ENCODE peak calls at places on chromosomes 11 and 22, in seven cellular contexts. One of them, this sample, is unnamed.
A peak's percentile ranks its signal among the peaks of the same experiment; 100 is the strongest.

GRCh38 chr11:71999360-71999759 is 651 bp downstream of the IL18BP start:
- DNase-seq in suprapubic skin: no peak
- DNase-seq in HCT116: no peak
- DNase-seq in prostate gland: no peak
- DNase-seq in sigmoid colon: peak; percentile 80
- DNase-seq in stomach: peak; percentile 47
- DNase-seq in transverse colon: no peak
- DNase-seq in this sample: no peak

GRCh38 chr11:78080818-78081495 is 1.3 kb upstream of the NDUFC2 start:
- DNase-seq in suprapubic skin: no peak
- DNase-seq in stomach: no peak
- DNase-seq in prostate gland: no peak
- DNase-seq in sigmoid colon: no peak
- DNase-seq in HCT116: no peak
- DNase-seq in transverse colon: no peak
- DNase-seq in this sample: no peak

GRCh38 chr11:102306817-102307814 is 10.2 kb upstream of the BIRC3 start:
- DNase-seq in stomach: no peak
- DNase-seq in sigmoid colon: no peak
- DNase-seq in transverse colon: no peak
- DNase-seq in prostate gland: no peak
- DNase-seq in suprapubic skin: no peak
- DNase-seq in HCT116: no peak
- DNase-seq in this sample: no peak

GRCh38 chr11:69874984-69875673 is 55.9 kb upstream of the FGF3 start:
- DNase-seq in HCT116: no peak
- DNase-seq in sigmoid colon: peak; percentile 36
- DNase-seq in suprapubic skin: peak; percentile 44
- DNase-seq in stomach: no peak
- DNase-seq in prostate gland: no peak
- DNase-seq in transverse colon: peak; percentile 3
- DNase-seq in this sample: peak; percentile 60

GRCh38 chr11:112795142-112795815 is 165.9 kb upstream of the NCAM1 start:
- DNase-seq in sigmoid colon: no peak
- DNase-seq in suprapubic skin: no peak
- DNase-seq in stomach: peak; percentile 35
- DNase-seq in transverse colon: peak; percentile 30
- DNase-seq in HCT116: peak; percentile 38
- DNase-seq in prostate gland: no peak
- DNase-seq in this sample: no peak

GRCh38 chr11:2691991-2692841 is 7.6 kb downstream of the KCNQ1OT1 start:
- DNase-seq in transverse colon: no peak
- DNase-seq in HCT116: no peak
- DNase-seq in sigmoid colon: peak; percentile 40
- DNase-seq in prostate gland: no peak
- DNase-seq in suprapubic skin: peak; percentile 48
- DNase-seq in stomach: no peak
- DNase-seq in this sample: no peak

GRCh38 chr11:61752117-61752924 is at the start of gene MYRF:
- DNase-seq in HCT116: no peak
- DNase-seq in suprapubic skin: no peak
- DNase-seq in transverse colon: peak; percentile 75
- DNase-seq in stomach: peak; percentile 81
- DNase-seq in prostate gland: peak; percentile 19
- DNase-seq in sigmoid colon: no peak
- DNase-seq in this sample: peak; percentile 47

GRCh38 chr11:101458161-101458560 is 125.6 kb downstream of the TRPC6 start:
- DNase-seq in sigmoid colon: no peak
- DNase-seq in HCT116: no peak
- DNase-seq in stomach: no peak
- DNase-seq in prostate gland: no peak
- DNase-seq in suprapubic skin: no peak
- DNase-seq in transverse colon: no peak
- DNase-seq in this sample: no peak

GRCh38 chr11:99069831-99070444 is 49.2 kb downstream of the CNTN5 start:
- DNase-seq in stomach: no peak
- DNase-seq in prostate gland: no peak
- DNase-seq in transverse colon: peak; percentile 12
- DNase-seq in sigmoid colon: peak; percentile 48
- DNase-seq in suprapubic skin: no peak
- DNase-seq in HCT116: no peak
- DNase-seq in this sample: no peak

GRCh38 chr11:77083553-77084245 is 16.9 kb downstream of the CAPN5 start:
- DNase-seq in transverse colon: peak; percentile 7
- DNase-seq in stomach: peak; percentile 19
- DNase-seq in HCT116: no peak
- DNase-seq in suprapubic skin: no peak
- DNase-seq in sigmoid colon: peak; percentile 48
- DNase-seq in prostate gland: no peak
- DNase-seq in this sample: peak; percentile 15

GRCh38 chr11:70207531-70208131 is 4.5 kb downstream of the FADD start:
- DNase-seq in transverse colon: no peak
- DNase-seq in prostate gland: no peak
- DNase-seq in stomach: no peak
- DNase-seq in HCT116: no peak
- DNase-seq in suprapubic skin: no peak
- DNase-seq in sigmoid colon: no peak
- DNase-seq in this sample: no peak

GRCh38 chr11:46489668-46490560 is 98.3 kb upstream of the CHRM4 start:
- DNase-seq in transverse colon: peak; percentile 19
- DNase-seq in sigmoid colon: no peak
- DNase-seq in stomach: no peak
- DNase-seq in prostate gland: no peak
- DNase-seq in HCT116: peak; percentile 46
- DNase-seq in suprapubic skin: no peak
- DNase-seq in this sample: no peak

GRCh38 chr11:60887531-60887930 is 18.9 kb downstream of the PRPF19 start:
- DNase-seq in transverse colon: peak; percentile 60
- DNase-seq in stomach: peak; percentile 61
- DNase-seq in suprapubic skin: no peak
- DNase-seq in prostate gland: peak; percentile 38
- DNase-seq in sigmoid colon: no peak
- DNase-seq in HCT116: peak; percentile 31
- DNase-seq in this sample: no peak

GRCh38 chr22:45682069-45682468 is 10.4 kb downstream of the ATXN10 start:
- DNase-seq in transverse colon: no peak
- DNase-seq in stomach: no peak
- DNase-seq in prostate gland: no peak
- DNase-seq in sigmoid colon: no peak
- DNase-seq in suprapubic skin: no peak
- DNase-seq in HCT116: no peak
- DNase-seq in this sample: no peak

GRCh38 chr11:31940396-31941037 is 129.4 kb upstream of the PAX6 start:
- DNase-seq in prostate gland: no peak
- DNase-seq in HCT116: no peak
- DNase-seq in sigmoid colon: no peak
- DNase-seq in suprapubic skin: no peak
- DNase-seq in stomach: no peak
- DNase-seq in transverse colon: no peak
- DNase-seq in this sample: no peak

GRCh38 chr11:72750086-72750485 is 2.1 kb downstream of the ARAP1 start:
- DNase-seq in transverse colon: no peak
- DNase-seq in stomach: no peak
- DNase-seq in suprapubic skin: no peak
- DNase-seq in prostate gland: no peak
- DNase-seq in sigmoid colon: no peak
- DNase-seq in HCT116: no peak
- DNase-seq in this sample: no peak

GRCh38 chr22:31613286-31613903 is 48.6 kb downstream of the PISD start:
- DNase-seq in prostate gland: no peak
- DNase-seq in suprapubic skin: no peak
- DNase-seq in stomach: no peak
- DNase-seq in transverse colon: no peak
- DNase-seq in HCT116: no peak
- DNase-seq in sigmoid colon: peak; percentile 52
- DNase-seq in this sample: peak; percentile 74

GRCh38 chr22:35493074-35493473 is 47.6 kb upstream of the RASD2 start:
- DNase-seq in stomach: no peak
- DNase-seq in suprapubic skin: no peak
- DNase-seq in transverse colon: no peak
- DNase-seq in sigmoid colon: no peak
- DNase-seq in prostate gland: no peak
- DNase-seq in HCT116: no peak
- DNase-seq in this sample: no peak

GRCh38 chr11:59181746-59182456 is 10.0 kb downstream of the DTX4 start:
- DNase-seq in prostate gland: no peak
- DNase-seq in suprapubic skin: no peak
- DNase-seq in HCT116: no peak
- DNase-seq in transverse colon: no peak
- DNase-seq in stomach: no peak
- DNase-seq in sigmoid colon: no peak
- DNase-seq in this sample: peak; percentile 79

GRCh38 chr22:49882519-49883293 is 29.1 kb downstream of the ZBED4 start:
- DNase-seq in suprapubic skin: no peak
- DNase-seq in HCT116: no peak
- DNase-seq in transverse colon: no peak
- DNase-seq in stomach: no peak
- DNase-seq in sigmoid colon: no peak
- DNase-seq in prostate gland: no peak
- DNase-seq in this sample: no peak

GRCh38 chr22:24433868-24434471 is 6.6 kb downstream of the ADORA2A start:
- DNase-seq in transverse colon: peak; percentile 60
- DNase-seq in suprapubic skin: peak; percentile 60
- DNase-seq in sigmoid colon: peak; percentile 65
- DNase-seq in stomach: no peak
- DNase-seq in HCT116: no peak
- DNase-seq in prostate gland: no peak
- DNase-seq in this sample: peak; percentile 52

GRCh38 chr22:36776722-36777121 is 803 bp upstream of the IFT27 start:
- DNase-seq in HCT116: no peak
- DNase-seq in suprapubic skin: no peak
- DNase-seq in stomach: no peak
- DNase-seq in prostate gland: no peak
- DNase-seq in transverse colon: no peak
- DNase-seq in sigmoid colon: no peak
- DNase-seq in this sample: no peak

GRCh38 chr22:46287873-46288751 is 8.6 kb upstream of the GTSE1 start:
- DNase-seq in suprapubic skin: no peak
- DNase-seq in HCT116: no peak
- DNase-seq in prostate gland: no peak
- DNase-seq in sigmoid colon: no peak
- DNase-seq in stomach: peak; percentile 47
- DNase-seq in transverse colon: peak; percentile 66
- DNase-seq in this sample: peak; percentile 60

GRCh38 chr22:49686495-49687219 is 141.0 kb downstream of the BRD1 start:
- DNase-seq in HCT116: no peak
- DNase-seq in prostate gland: no peak
- DNase-seq in suprapubic skin: no peak
- DNase-seq in sigmoid colon: peak; percentile 56
- DNase-seq in stomach: no peak
- DNase-seq in transverse colon: no peak
- DNase-seq in this sample: peak; percentile 58

GRCh38 chr11:112834277-112834755 is 126.9 kb upstream of the NCAM1 start:
- DNase-seq in suprapubic skin: no peak
- DNase-seq in prostate gland: peak; percentile 63
- DNase-seq in transverse colon: peak; percentile 39
- DNase-seq in sigmoid colon: peak; percentile 93
- DNase-seq in HCT116: no peak
- DNase-seq in stomach: peak; percentile 89
- DNase-seq in this sample: no peak

DNA sequence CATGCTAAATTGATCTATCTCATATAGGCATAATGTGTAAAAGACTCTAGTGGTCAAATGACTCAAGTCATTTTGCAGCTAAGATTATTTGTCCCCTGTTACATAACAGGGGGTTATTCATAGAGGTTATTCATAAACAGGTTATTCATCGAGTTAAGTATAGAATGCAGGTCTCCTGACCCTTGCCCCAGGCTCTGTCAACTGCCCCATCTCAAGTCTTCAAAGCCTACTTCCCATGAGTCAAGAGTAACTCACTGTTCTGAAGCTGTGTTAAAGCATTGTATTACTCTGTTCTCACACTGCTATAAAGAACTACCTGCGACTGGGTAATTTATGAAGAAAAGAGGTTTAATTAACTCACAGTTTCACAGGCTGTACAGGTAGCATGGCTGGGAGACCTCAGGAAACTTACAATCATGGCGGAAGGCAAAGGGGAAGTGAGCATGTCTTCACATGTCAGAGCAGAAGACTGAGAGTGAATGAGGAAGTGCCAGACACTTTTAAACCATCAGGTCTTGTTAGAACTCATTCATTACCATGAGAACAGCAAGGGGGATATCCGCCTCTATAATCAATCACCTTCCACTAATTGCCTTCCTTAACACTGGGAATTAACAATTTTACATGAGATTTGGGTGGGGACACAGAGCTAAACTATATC is 226.2 kb upstream of the BLID start:
- DNase-seq in prostate gland: no peak
- DNase-seq in transverse colon: no peak
- DNase-seq in sigmoid colon: no peak
- DNase-seq in suprapubic skin: no peak
- DNase-seq in HCT116: peak; percentile 27
- DNase-seq in stomach: no peak
- DNase-seq in this sample: no peak
- H3K4me3 ChIP-seq in prostate gland: no peak overlapping the region
- H3K4me3 ChIP-seq in transverse colon: no peak overlapping the region
- H3K4me3 ChIP-seq in sigmoid colon: no peak overlapping the region
- H3K4me3 ChIP-seq in suprapubic skin: no peak overlapping the region
- H3K4me3 ChIP-seq in HCT116: no peak overlapping the region
- H3K4me3 ChIP-seq in stomach: no peak overlapping the region
- H3K4me3 ChIP-seq in this sample: no peak overlapping the region

GRCh38 chr11:123741159-123741951 is at the start of gene ZNF202:
- DNase-seq in sigmoid colon: peak; percentile 95
- DNase-seq in HCT116: peak; percentile 69
- DNase-seq in prostate gland: peak; percentile 85
- DNase-seq in stomach: peak; percentile 92
- DNase-seq in suprapubic skin: peak; percentile 94
- DNase-seq in transverse colon: peak; percentile 93
- DNase-seq in this sample: peak; percentile 91
- TF ChIP-seq POLR2AphosphoS5 in sigmoid colon: peak; percentile 37
- TF ChIP-seq POLR2AphosphoS5 in HCT116: peak; percentile 81
- TF ChIP-seq POLR2AphosphoS5 in prostate gland: peak; percentile 88
- TF ChIP-seq POLR2AphosphoS5 in stomach: peak; percentile 75
- TF ChIP-seq POLR2AphosphoS5 in suprapubic skin: peak; percentile 50
- TF ChIP-seq POLR2AphosphoS5 in transverse colon: no peak
- TF ChIP-seq POLR2AphosphoS5 in this sample: peak; percentile 38

GRCh38 chr11:10865837-10866270 is 8.0 kb upstream of the ZBED5 start:
- DNase-seq in HCT116: no peak
- DNase-seq in transverse colon: no peak
- DNase-seq in prostate gland: no peak
- DNase-seq in sigmoid colon: no peak
- DNase-seq in suprapubic skin: no peak
- DNase-seq in stomach: no peak
- DNase-seq in this sample: no peak
- TF ChIP-seq CTCF in HCT116: no peak
- TF ChIP-seq CTCF in transverse colon: no peak
- TF ChIP-seq CTCF in prostate gland: no peak
- TF ChIP-seq CTCF in sigmoid colon: no peak
- TF ChIP-seq CTCF in suprapubic skin: no peak
- TF ChIP-seq CTCF in stomach: no peak
- TF ChIP-seq CTCF in this sample: no peak

DNA sequence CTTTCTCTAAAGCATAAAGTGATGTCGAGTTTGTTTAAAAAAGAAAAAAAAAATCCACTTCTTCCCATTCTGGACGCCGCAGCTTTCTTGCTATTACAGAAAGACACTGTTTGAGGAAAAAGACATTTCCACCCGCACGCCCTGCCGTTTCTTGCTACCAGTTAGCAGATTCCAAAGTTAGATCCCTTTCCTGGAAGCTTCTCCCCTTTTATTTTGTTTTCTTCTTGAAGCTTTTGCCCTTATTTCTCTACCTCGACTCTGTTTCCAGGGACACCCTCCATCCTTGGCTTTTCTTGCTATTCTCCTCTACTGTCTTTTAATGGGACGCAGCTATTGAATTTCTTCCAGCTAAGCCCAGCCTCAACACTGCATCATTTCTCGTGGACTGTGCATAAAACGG is 1.5 kb downstream of the GRIA4 start:
- DNase-seq in suprapubic skin: no peak
- DNase-seq in sigmoid colon: no peak
- DNase-seq in transverse colon: no peak
- DNase-seq in HCT116: no peak
- DNase-seq in stomach: no peak
- DNase-seq in prostate gland: no peak
- DNase-seq in this sample: no peak
- H3K4me3 ChIP-seq in suprapubic skin: peak overlapping the region; percentile 50
- H3K4me3 ChIP-seq in sigmoid colon: peak overlapping the region; percentile 10
- H3K4me3 ChIP-seq in transverse colon: peak overlapping the region; percentile 7
- H3K4me3 ChIP-seq in HCT116: no peak overlapping the region
- H3K4me3 ChIP-seq in stomach: peak overlapping the region; percentile 49
- H3K4me3 ChIP-seq in prostate gland: no peak overlapping the region
- H3K4me3 ChIP-seq in this sample: no peak overlapping the region

This sample was measured in upper lobe of left lung.